ENCODE peak calls at places on chromosome 9, in seven cellular contexts. One of them, this sample, is unnamed. For H3K4me1, the result is how much of the 10 kb centered on the place peaks cover.

GRCh38 chr9:82799300-82799699 is 263.6 kb downstream of the RASEF start:
- DNase-seq in fibroblast of lung: peak
- DNase-seq in Panc1: no peak
- DNase-seq in IMR-90: peak
- DNase-seq in lung: no peak
- DNase-seq in heart right ventricle: no peak
- DNase-seq in right lobe of liver: no peak
- DNase-seq in this sample: no peak

GRCh38 chr9:72871685-72872084 is 81.2 kb downstream of the ALDH1A1 start:
- DNase-seq in fibroblast of lung: no peak
- DNase-seq in Panc1: no peak
- DNase-seq in IMR-90: peak
- DNase-seq in lung: no peak
- DNase-seq in heart right ventricle: no peak
- DNase-seq in right lobe of liver: no peak
- DNase-seq in this sample: no peak

GRCh38 chr9:137108608-137109249 is 5.8 kb downstream of the DPP7 start:
- DNase-seq in fibroblast of lung: no peak
- DNase-seq in Panc1: no peak
- DNase-seq in IMR-90: no peak
- DNase-seq in lung: no peak
- DNase-seq in heart right ventricle: no peak
- DNase-seq in right lobe of liver: no peak
- DNase-seq in this sample: no peak

GRCh38 chr9:112028242-112029221 is 131.9 kb downstream of the UGCG start:
- DNase-seq in fibroblast of lung: no peak
- DNase-seq in Panc1: no peak
- DNase-seq in IMR-90: no peak
- DNase-seq in lung: no peak
- DNase-seq in heart right ventricle: no peak
- DNase-seq in right lobe of liver: no peak
- DNase-seq in this sample: no peak

GRCh38 chr9:134750450-134751155 is 109.0 kb downstream of the COL5A1 start:
- DNase-seq in fibroblast of lung: no peak
- DNase-seq in Panc1: no peak
- DNase-seq in IMR-90: no peak
- DNase-seq in lung: no peak
- DNase-seq in heart right ventricle: no peak
- DNase-seq in right lobe of liver: no peak
- DNase-seq in this sample: peak

GRCh38 chr9:72477862-72478564 is 43.4 kb upstream of the TMC1 start:
- DNase-seq in fibroblast of lung: peak
- DNase-seq in Panc1: peak
- DNase-seq in IMR-90: peak
- DNase-seq in lung: peak
- DNase-seq in heart right ventricle: peak
- DNase-seq in right lobe of liver: no peak
- DNase-seq in this sample: no peak

GRCh38 chr9:124788542-124789217 is 11.7 kb downstream of the OLFML2A start:
- DNase-seq in fibroblast of lung: no peak
- DNase-seq in Panc1: no peak
- DNase-seq in IMR-90: no peak
- DNase-seq in lung: no peak
- DNase-seq in heart right ventricle: no peak
- DNase-seq in right lobe of liver: no peak
- DNase-seq in this sample: no peak

GRCh38 chr9:138052322-138052615 is 174.7 kb downstream of the CACNA1B start:
- DNase-seq in fibroblast of lung: no peak
- DNase-seq in Panc1: no peak
- DNase-seq in IMR-90: no peak
- DNase-seq in lung: no peak
- DNase-seq in heart right ventricle: no peak
- DNase-seq in right lobe of liver: no peak
- DNase-seq in this sample: no peak

GRCh38 chr9:14391620-14392019 is 77.7 kb upstream of the NFIB start:
- DNase-seq in fibroblast of lung: no peak
- DNase-seq in Panc1: no peak
- DNase-seq in IMR-90: no peak
- DNase-seq in lung: no peak
- DNase-seq in heart right ventricle: no peak
- DNase-seq in right lobe of liver: no peak
- DNase-seq in this sample: no peak

GRCh38 chr9:72980600-72981265 is 27.9 kb upstream of the ALDH1A1 start:
- DNase-seq in fibroblast of lung: no peak
- DNase-seq in Panc1: no peak
- DNase-seq in IMR-90: no peak
- DNase-seq in lung: no peak
- DNase-seq in heart right ventricle: no peak
- DNase-seq in right lobe of liver: no peak
- DNase-seq in this sample: no peak

GRCh38 chr9:130111805-130112204 is 58.1 kb downstream of the GPR107 start:
- DNase-seq in fibroblast of lung: no peak
- DNase-seq in Panc1: no peak
- DNase-seq in IMR-90: no peak
- DNase-seq in lung: no peak
- DNase-seq in heart right ventricle: no peak
- DNase-seq in right lobe of liver: no peak
- DNase-seq in this sample: no peak

GRCh38 chr9:91144782-91145181 is 216.9 kb downstream of the AUH start:
- DNase-seq in fibroblast of lung: peak
- DNase-seq in Panc1: no peak
- DNase-seq in IMR-90: peak
- DNase-seq in lung: no peak
- DNase-seq in heart right ventricle: no peak
- DNase-seq in right lobe of liver: no peak
- DNase-seq in this sample: no peak

GRCh38 chr9:33289501-33289900 is 815 bp upstream of the NFX1 start:
- DNase-seq in fibroblast of lung: peak
- DNase-seq in Panc1: no peak
- DNase-seq in IMR-90: no peak
- DNase-seq in lung: no peak
- DNase-seq in heart right ventricle: peak
- DNase-seq in right lobe of liver: no peak
- DNase-seq in this sample: no peak

GRCh38 chr9:14313951-14314423 is at the start of gene NFIB:
- DNase-seq in fibroblast of lung: peak
- DNase-seq in Panc1: no peak
- DNase-seq in IMR-90: peak
- DNase-seq in lung: no peak
- DNase-seq in heart right ventricle: peak
- DNase-seq in right lobe of liver: peak
- DNase-seq in this sample: no peak

GRCh38 chr9:74361508-74361907 is 135.6 kb upstream of the RORB start:
- DNase-seq in fibroblast of lung: no peak
- DNase-seq in Panc1: no peak
- DNase-seq in IMR-90: no peak
- DNase-seq in lung: no peak
- DNase-seq in heart right ventricle: no peak
- DNase-seq in right lobe of liver: no peak
- DNase-seq in this sample: no peak

GRCh38 chr9:4743131-4743875 is 2.3 kb upstream of the AK3 start:
- DNase-seq in fibroblast of lung: no peak
- DNase-seq in Panc1: no peak
- DNase-seq in IMR-90: no peak
- DNase-seq in lung: no peak
- DNase-seq in heart right ventricle: peak
- DNase-seq in right lobe of liver: no peak
- DNase-seq in this sample: no peak

GRCh38 chr9:121992571-121993212 is 100.4 kb downstream of the TTLL11 start:
- DNase-seq in fibroblast of lung: peak
- DNase-seq in Panc1: peak
- DNase-seq in IMR-90: peak
- DNase-seq in lung: peak
- DNase-seq in heart right ventricle: peak
- DNase-seq in right lobe of liver: peak
- DNase-seq in this sample: peak

GRCh38 chr9:131657456-131657855 is 82.4 kb downstream of the RAPGEF1 start:
- DNase-seq in fibroblast of lung: no peak
- DNase-seq in Panc1: no peak
- DNase-seq in IMR-90: no peak
- DNase-seq in lung: no peak
- DNase-seq in heart right ventricle: no peak
- DNase-seq in right lobe of liver: no peak
- DNase-seq in this sample: no peak

GRCh38 chr9:131656356-131657030 is 83.4 kb downstream of the RAPGEF1 start:
- DNase-seq in fibroblast of lung: no peak
- DNase-seq in Panc1: no peak
- DNase-seq in IMR-90: no peak
- DNase-seq in lung: peak
- DNase-seq in heart right ventricle: peak
- DNase-seq in right lobe of liver: peak
- DNase-seq in this sample: peak

GRCh38 chr9:131658753-131659129 is 81.1 kb downstream of the RAPGEF1 start:
- DNase-seq in fibroblast of lung: no peak
- DNase-seq in Panc1: no peak
- DNase-seq in IMR-90: no peak
- DNase-seq in lung: no peak
- DNase-seq in heart right ventricle: no peak
- DNase-seq in right lobe of liver: no peak
- DNase-seq in this sample: no peak

GRCh38 chr9:131657890-131658752 is 81.8 kb downstream of the RAPGEF1 start:
- DNase-seq in fibroblast of lung: peak
- DNase-seq in Panc1: peak
- DNase-seq in IMR-90: peak
- DNase-seq in lung: no peak
- DNase-seq in heart right ventricle: no peak
- DNase-seq in right lobe of liver: no peak
- DNase-seq in this sample: no peak

DNA sequence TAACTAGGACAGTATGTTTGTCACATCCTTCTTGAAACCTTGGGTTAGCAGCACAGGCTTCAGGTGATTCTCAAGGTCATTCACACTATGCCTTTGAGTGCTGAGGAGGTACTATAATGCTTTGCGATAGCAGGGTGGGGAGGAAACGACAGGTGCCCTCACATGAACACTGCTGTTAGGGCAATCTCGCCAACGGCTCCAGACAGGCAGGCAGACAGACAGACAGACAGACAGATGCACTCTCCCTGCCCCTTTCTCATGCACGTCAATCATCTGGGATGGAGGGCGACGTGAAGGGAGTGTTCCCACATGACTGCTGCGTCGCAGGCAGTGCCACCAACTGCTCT is 82.9 kb downstream of the RAPGEF1 start:
- DNase-seq in fibroblast of lung: no peak
- DNase-seq in Panc1: no peak
- DNase-seq in IMR-90: no peak
- DNase-seq in lung: no peak
- DNase-seq in heart right ventricle: no peak
- DNase-seq in right lobe of liver: no peak
- DNase-seq in this sample: no peak
- H3K4me1 ChIP-seq in fibroblast of lung: under half
- H3K4me1 ChIP-seq in Panc1: half or more
- H3K4me1 ChIP-seq in IMR-90: under half
- H3K4me1 ChIP-seq in lung: under half
- H3K4me1 ChIP-seq in heart right ventricle: half or more
- H3K4me1 ChIP-seq in right lobe of liver: under half
- H3K4me1 ChIP-seq in this sample: under half

GRCh38 chr9:35906923-35907699 is 1.1 kb downstream of the HRCT1 start:
- DNase-seq in fibroblast of lung: peak
- DNase-seq in Panc1: no peak
- DNase-seq in IMR-90: peak
- DNase-seq in lung: peak
- DNase-seq in heart right ventricle: peak
- DNase-seq in right lobe of liver: no peak
- DNase-seq in this sample: no peak
- H3K4me3 ChIP-seq in fibroblast of lung: no peak
- H3K4me3 ChIP-seq in Panc1: no peak
- H3K4me3 ChIP-seq in IMR-90: no peak
- H3K4me3 ChIP-seq in lung: no peak
- H3K4me3 ChIP-seq in heart right ventricle: peak
- H3K4me3 ChIP-seq in right lobe of liver: no peak
- H3K4me3 ChIP-seq in this sample: no peak

DNA sequence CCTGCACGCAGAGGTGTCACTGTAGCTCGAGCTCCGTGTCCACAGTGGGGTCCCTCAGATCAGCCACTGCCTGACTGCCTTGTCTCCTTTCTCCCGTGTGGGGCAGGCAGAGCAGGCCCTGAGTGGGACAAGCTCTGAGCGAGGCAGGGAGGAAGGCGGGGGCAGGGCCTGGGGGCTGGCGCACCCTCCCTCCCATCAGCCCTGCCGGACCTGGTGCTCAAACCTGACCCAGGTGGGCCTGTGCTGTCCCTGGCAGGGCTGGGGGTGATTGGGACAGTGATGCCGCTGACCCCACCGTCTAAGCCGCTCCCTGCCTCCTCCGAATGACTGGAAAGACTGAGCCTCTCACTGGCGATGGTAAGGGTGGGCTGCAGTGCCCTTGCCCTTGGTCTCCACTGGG is 60.9 kb downstream of the KCNT1 start:
- DNase-seq in fibroblast of lung: no peak
- DNase-seq in Panc1: no peak
- DNase-seq in IMR-90: no peak
- DNase-seq in lung: no peak
- DNase-seq in heart right ventricle: no peak
- DNase-seq in right lobe of liver: no peak
- DNase-seq in this sample: no peak
- TF ChIP-seq CTCF in fibroblast of lung: no peak
- TF ChIP-seq CTCF in Panc1: no peak
- TF ChIP-seq CTCF in IMR-90: no peak
- TF ChIP-seq CTCF in lung: no peak
- TF ChIP-seq CTCF in heart right ventricle: no peak
- TF ChIP-seq CTCF in right lobe of liver: no peak
- TF ChIP-seq CTCF in this sample: no peak

GRCh38 chr9:127979333-127980055 is 1.3 kb downstream of the EEIG1 start:
- DNase-seq in fibroblast of lung: peak
- DNase-seq in Panc1: no peak
- DNase-seq in IMR-90: peak
- DNase-seq in lung: peak
- DNase-seq in heart right ventricle: peak
- DNase-seq in right lobe of liver: peak
- DNase-seq in this sample: no peak

GRCh38 chr9:127976498-127976897 is 4.3 kb downstream of the EEIG1 start:
- DNase-seq in fibroblast of lung: no peak
- DNase-seq in Panc1: no peak
- DNase-seq in IMR-90: no peak
- DNase-seq in lung: peak
- DNase-seq in heart right ventricle: no peak
- DNase-seq in right lobe of liver: peak
- DNase-seq in this sample: peak

GRCh38 chr9:127979015-127979332 is 1.8 kb downstream of the EEIG1 start:
- DNase-seq in fibroblast of lung: no peak
- DNase-seq in Panc1: no peak
- DNase-seq in IMR-90: no peak
- DNase-seq in lung: no peak
- DNase-seq in heart right ventricle: no peak
- DNase-seq in right lobe of liver: no peak
- DNase-seq in this sample: no peak

GRCh38 chr9:127976943-127977871 is 3.6 kb downstream of the EEIG1 start:
- DNase-seq in fibroblast of lung: no peak
- DNase-seq in Panc1: no peak
- DNase-seq in IMR-90: no peak
- DNase-seq in lung: no peak
- DNase-seq in heart right ventricle: peak
- DNase-seq in right lobe of liver: peak
- DNase-seq in this sample: no peak

GRCh38 chr9:127977877-127978647 is 2.7 kb downstream of the EEIG1 start:
- DNase-seq in fibroblast of lung: peak
- DNase-seq in Panc1: no peak
- DNase-seq in IMR-90: peak
- DNase-seq in lung: peak
- DNase-seq in heart right ventricle: peak
- DNase-seq in right lobe of liver: peak
- DNase-seq in this sample: no peak
- H3K4me1 ChIP-seq in fibroblast of lung: under half
- H3K4me1 ChIP-seq in Panc1: under half
- H3K4me1 ChIP-seq in IMR-90: under half
- H3K4me1 ChIP-seq in lung: under half
- H3K4me1 ChIP-seq in heart right ventricle: half or more
- H3K4me1 ChIP-seq in right lobe of liver: under half
- H3K4me1 ChIP-seq in this sample: under half

This sample was measured in CD8-positive, alpha-beta T cell.